ENCODE peak calls at places on chromosomes 1 and 21, in four cellular contexts. F, K, P and X are unnamed samples.

GRCh38 chr1:221783936-221784335 is 42.0 kb upstream of the DUSP10 start:
- DNase-seq in K (no peak), P (no peak), F (no peak), X (no peak)

GRCh38 chr21:39000496-39000895 is 182.8 kb downstream of the PSMG1 start:
- DNase-seq in K (peak; percentile 40), P (peak; percentile 73), F (no peak), X (peak; percentile 33)

GRCh38 chr1:233343262-233343661 is 15.7 kb downstream of the MAP3K21 start:
- DNase-seq in P (no peak), F (no peak), K (no peak), X (no peak)

GRCh38 chr1:41915786-41916571 is 2.7 kb downstream of the HIVEP3 start:
- DNase-seq in K (peak; percentile 36), P (peak; percentile 46), F (no peak), X (no peak)

GRCh38 chr1:212293579-212293978 is 8.4 kb downstream of the PPP2R5A start:
- DNase-seq in K (no peak), F (no peak), P (peak; percentile 38), X (peak; percentile 48)

GRCh38 chr1:81781749-81782148 is 19.0 kb upstream of the ADGRL2 start:
- DNase-seq in P (no peak), F (no peak), K (no peak), X (no peak)

GRCh38 chr1:63827411-63828321 is 53.8 kb downstream of the ROR1 start:
- DNase-seq in P (no peak), F (no peak), K (no peak), X (peak; percentile 84)

GRCh38 chr1:206708058-206708457 is 23.4 kb downstream of the MAPKAPK2 start:
- DNase-seq in F (no peak), K (no peak), P (peak; percentile 21), X (no peak)

GRCh38 chr1:226634156-226634588 is 85.6 kb downstream of the STUM start:
- DNase-seq in K (peak; percentile 32), P (peak; percentile 60), F (peak; percentile 39), X (peak; percentile 77)

DNA sequence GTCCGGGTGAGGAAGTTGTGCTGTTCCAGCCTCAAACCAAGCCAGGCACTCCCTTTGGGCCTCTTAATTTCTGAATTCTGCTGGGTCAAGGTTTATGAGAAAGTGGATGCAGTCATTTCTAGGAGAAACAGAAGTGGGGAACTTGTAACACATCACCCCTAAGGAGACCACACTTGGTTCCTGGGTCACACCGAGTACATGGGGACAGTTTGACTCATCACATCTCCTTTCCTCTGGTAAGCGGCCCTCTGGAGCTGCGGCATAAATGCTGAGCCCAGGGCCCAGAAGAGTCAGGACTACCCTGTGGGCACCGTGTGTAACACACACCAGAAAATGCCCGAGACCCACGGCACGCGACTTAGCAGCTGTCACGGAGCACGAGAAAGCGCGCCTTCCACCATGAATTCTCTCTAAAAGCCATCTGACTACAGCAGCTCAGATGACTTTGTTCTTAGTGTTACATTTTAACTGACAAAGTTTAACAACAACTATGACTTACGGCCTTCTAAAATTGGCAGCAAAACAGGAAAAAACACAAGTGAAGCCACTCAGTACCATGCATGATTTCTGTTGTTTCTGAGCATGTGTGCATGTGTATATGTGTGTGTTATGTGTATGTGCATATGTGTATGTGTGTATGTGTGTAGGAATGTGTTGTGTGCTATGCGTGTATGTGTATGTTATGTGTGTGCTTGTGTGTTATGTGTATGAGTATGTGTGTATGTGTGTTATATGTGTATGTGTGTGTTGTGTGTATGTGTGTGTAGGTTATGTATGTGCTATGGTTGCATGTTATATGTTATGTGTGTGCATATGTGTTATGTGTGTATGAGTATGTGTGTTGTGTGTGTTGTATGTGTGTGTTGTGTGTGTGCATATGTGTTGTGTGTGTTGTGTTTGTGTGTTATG is 50.8 kb downstream of the TOMM20 start:
- DNase-seq in F (no peak), P (peak; percentile 50), K (no peak), X (peak; percentile 25)
- H3K27ac ChIP-seq in F (no peak overlapping the region), P (no peak overlapping the region), K (no peak overlapping the region), X (no peak overlapping the region)

DNA sequence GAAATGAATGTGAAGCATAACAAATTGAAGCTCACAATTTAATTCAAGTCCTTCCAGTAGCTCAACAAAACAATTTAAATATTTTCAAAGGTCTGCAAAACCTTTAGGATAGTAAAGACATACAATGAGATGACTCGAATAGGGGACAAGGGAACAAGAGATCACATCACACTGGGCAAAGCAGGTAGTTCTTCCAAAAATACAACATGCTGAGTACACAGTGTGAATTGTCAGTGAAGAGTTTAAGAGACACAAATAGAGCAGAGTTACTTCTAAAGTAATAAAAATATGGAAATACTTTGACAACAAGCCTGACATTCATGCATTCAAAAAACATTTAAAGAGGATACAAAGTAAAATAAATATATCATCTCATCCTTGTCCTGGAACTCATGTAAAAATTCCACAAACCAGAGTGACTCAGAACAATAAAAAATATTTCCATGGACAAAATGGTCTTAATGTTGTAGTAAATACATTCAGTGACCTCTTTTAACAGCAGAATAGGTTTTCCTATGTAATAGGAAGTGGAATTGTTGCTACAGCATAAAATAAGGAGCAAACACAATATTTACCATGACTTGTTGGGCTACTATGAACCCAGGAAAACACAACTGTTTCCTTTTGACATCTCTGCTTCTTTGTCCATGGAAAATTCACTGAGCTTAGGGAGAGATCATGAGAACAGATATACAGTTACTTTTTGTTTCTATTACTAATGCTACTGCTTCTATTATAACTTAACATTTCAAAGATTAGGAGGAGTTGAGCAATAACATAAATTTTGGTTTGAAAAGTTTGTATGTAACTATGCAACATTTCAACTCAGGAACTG is 83.7 kb upstream of the BCL10 start:
- DNase-seq in F (no peak), P (peak; percentile 94), K (no peak), X (peak; percentile 48)
- H3K4me2 ChIP-seq in F (no peak overlapping the region), P (peak overlapping the region; percentile 20), K (no peak overlapping the region), X (peak overlapping the region; percentile 55)

GRCh38 chr1:32742132-32742947 is 39.8 kb upstream of the SYNC start:
- DNase-seq in F (no peak), K (peak; percentile 58), P (no peak), X (no peak)
- H3K27ac ChIP-seq in F (peak overlapping the region; percentile 90), K (peak overlapping the region; percentile 62), P (no peak overlapping the region), X (no peak overlapping the region)

DNA sequence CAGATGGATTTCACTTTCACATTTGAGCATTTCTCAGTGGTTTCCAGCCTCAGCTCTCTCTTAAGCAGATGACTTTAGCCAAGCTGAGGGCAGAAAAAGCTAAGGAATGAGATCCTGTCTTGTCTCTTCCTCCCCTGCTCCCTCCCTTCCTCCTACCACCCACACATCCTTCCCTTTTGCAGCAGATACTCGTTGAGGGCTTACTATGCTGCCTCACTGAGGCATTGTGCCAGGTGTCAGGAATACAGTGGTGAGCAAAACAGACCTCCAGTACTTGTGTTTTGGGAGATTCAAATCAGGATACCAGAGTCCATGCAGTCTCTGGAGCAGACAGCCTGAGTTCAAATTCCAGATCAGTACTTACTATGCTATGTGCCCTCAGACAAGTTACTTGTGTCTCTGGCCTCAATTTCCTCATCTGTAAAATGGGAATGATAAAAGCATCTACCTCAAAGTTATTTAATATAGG is 43.2 kb downstream of the KIF26B start:
- DNase-seq in P (peak; percentile 6), K (peak; percentile 17), F (no peak), X (peak; percentile 88)
- H3K4me2 ChIP-seq in P (no peak overlapping the region), K (no peak overlapping the region), F (no peak overlapping the region), X (peak overlapping the region; percentile 80)

DNA sequence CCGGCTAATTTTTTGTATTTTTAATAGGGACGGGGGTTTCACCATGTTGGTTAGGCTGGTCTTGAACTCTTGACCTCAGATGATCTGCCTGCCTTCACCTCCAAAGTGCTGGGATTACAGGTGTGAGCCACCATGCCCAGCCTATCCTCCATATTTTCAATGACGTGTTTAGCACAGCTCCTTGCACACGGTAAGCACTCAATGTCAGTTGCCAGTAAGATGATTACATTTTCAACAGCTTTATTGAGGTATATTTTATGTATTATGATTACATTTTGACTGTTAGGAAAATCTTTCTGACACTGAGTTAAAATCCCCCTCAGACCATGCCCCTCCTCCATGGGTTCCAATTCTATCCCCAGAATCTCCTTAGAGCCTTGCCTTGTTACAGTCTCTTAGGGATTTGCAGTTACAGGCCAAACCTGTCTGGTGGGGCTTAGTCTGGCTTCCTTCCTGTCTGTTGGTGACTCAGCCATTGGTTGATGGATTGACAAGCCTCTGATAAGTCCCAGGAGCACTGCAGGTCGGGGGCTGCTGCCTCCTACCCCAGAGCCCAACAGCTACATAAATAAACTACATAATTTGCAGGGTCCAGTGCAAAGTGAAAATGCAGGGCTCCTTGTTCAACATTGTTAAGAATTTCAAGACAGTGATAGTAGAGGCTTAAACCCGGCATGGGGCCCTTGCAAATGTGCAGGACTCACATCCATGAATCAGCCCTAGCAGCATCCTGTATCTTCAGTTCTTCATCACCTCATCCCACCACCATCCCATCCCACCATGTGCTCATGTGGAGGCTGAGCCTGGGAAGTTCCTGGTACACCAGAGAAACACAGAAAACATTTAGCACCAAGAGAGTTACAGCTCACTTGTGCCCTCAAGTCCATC is 23.4 kb downstream of the COA7 start:
- DNase-seq in K (peak; percentile 60), F (no peak), P (peak; percentile 53), X (no peak)
- H3K27ac ChIP-seq in K (no peak overlapping the region), F (no peak overlapping the region), P (peak overlapping the region; percentile 50), X (no peak overlapping the region)

DNA sequence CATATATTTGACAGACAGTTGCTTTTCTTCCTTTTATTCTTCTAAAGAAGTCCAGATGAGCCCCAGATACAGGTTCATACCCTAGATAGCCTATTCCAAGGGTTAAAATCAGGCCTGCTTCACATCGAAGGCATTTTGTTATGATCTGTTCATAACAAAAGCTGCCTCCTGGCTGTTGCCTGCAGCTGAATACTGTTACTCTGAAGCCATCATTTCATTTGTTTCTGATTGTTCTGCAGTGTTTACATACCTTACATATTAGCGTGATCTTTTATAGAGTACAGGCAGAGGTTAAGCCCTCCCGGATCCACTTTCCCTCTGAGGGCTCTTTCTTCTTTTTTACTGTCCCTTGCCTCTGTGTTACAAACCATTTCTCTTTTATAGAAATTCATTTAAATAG is 219.0 kb upstream of the HOOK1 start:
- DNase-seq in K (peak; percentile 59), F (no peak), P (peak; percentile 80), X (peak; percentile 63)
- H3K4me2 ChIP-seq in K (peak overlapping the region; percentile 49), F (no peak overlapping the region), P (peak overlapping the region; percentile 53), X (peak overlapping the region; percentile 58)

GRCh38 chr21:17797967-17798366 is 21.2 kb downstream of the C21orf91 start:
- DNase-seq in P (no peak), F (no peak), K (no peak), X (no peak)
- H3K27ac ChIP-seq in P (no peak overlapping the region), F (no peak overlapping the region), K (no peak overlapping the region), X (no peak overlapping the region)

GRCh38 chr1:27519341-27520258 is 29.6 kb upstream of the WASF2 start:
- DNase-seq in F (no peak), K (no peak), P (no peak), X (no peak)
- H3K4me2 ChIP-seq in F (no peak overlapping the region), K (peak overlapping the region; percentile 17), P (no peak overlapping the region), X (no peak overlapping the region)